ENCODE peak calls at places on chromosomes 4 and X, in seven cellular contexts. V is ovary, D is cardiac muscle cell, T is pancreas, M is sigmoid colon, S is stomach, K is uterus. W is an unnamed sample.
A peak's percentile ranks its signal among the peaks of the same experiment; 100 is the strongest.

GRCh38 chr4:122453384-122454000 is 3.0 kb downstream of the IL2 start:
- DNase-seq in V (no peak), M (no peak), S (no peak), D (no peak), T (no peak), K (no peak), W (no peak)

GRCh38 chr4:181261279-181261678 is 981.9 kb upstream of the TENM3 start:
- DNase-seq in D (no peak), K (no peak), M (no peak), S (no peak), T (no peak), V (no peak), W (no peak)

GRCh38 chrX:108001218-108001814 is 19.1 kb upstream of the TEX13B start:
- DNase-seq in S (no peak), V (no peak), D (peak; percentile 66), K (no peak), M (no peak), T (no peak), W (no peak)

GRCh38 chr4:112251044-112251632 is 19.6 kb downstream of the AP1AR start:
- DNase-seq in K (no peak), T (no peak), V (no peak), M (no peak), S (no peak), D (no peak), W (no peak)

GRCh38 chr4:3384771-3385701 is 56.7 kb upstream of the HGFAC start:
- DNase-seq in M (peak; percentile 75), T (no peak), K (no peak), V (no peak), D (no peak), S (no peak), W (peak; percentile 55)

GRCh38 chrX:19670854-19671620 is 155.7 kb upstream of the MAP3K15 start:
- DNase-seq in K (peak; percentile 38), S (no peak), D (peak; percentile 80), T (no peak), V (peak; percentile 20), M (peak; percentile 72), W (no peak)

GRCh38 chr4:5954056-5954760 is 61.3 kb upstream of the CRMP1 start:
- DNase-seq in V (no peak), S (no peak), M (peak; percentile 30), D (no peak), K (no peak), T (no peak), W (no peak)

GRCh38 chrX:30230395-30230794 is at the start of gene MAGEB3:
- DNase-seq in S (no peak), T (no peak), M (no peak), D (no peak), K (no peak), V (no peak), W (peak; percentile 13)

GRCh38 chrX:80237072-80237471 is 183.2 kb upstream of the TENT5D start:
- DNase-seq in T (no peak), V (no peak), S (no peak), D (no peak), K (no peak), M (no peak), W (no peak)

GRCh38 chr4:150679018-150679766 is 97.2 kb downstream of the MAB21L2 start:
- DNase-seq in S (no peak), K (no peak), T (no peak), M (no peak), V (no peak), D (no peak), W (no peak)

GRCh38 chr4:54976682-54977081 is 148.7 kb downstream of the KDR start:
- DNase-seq in D (no peak), M (no peak), S (no peak), T (no peak), K (no peak), V (no peak), W (no peak)

GRCh38 chrX:68693481-68694410 is 46.3 kb downstream of the STARD8 start:
- DNase-seq in D (peak; percentile 75), M (peak; percentile 90), V (peak; percentile 74), S (peak; percentile 56), K (peak; percentile 79), T (peak; percentile 78), W (peak; percentile 70)

GRCh38 chr4:911871-912490 is 20.1 kb downstream of the GAK start:
- DNase-seq in S (no peak), M (peak; percentile 57), V (no peak), D (no peak), K (no peak), T (peak; percentile 39), W (no peak)

GRCh38 chr4:182822554-182822953 is 94.6 kb downstream of the DCTD start:
- DNase-seq in K (no peak), S (no peak), M (no peak), V (no peak), D (no peak), T (no peak), W (no peak)

GRCh38 chr4:182825003-182825402 is 92.2 kb downstream of the DCTD start:
- DNase-seq in M (no peak), D (no peak), V (no peak), K (no peak), T (peak; percentile 25), S (no peak), W (no peak)

GRCh38 chr4:182825786-182826185 is 91.4 kb downstream of the DCTD start:
- DNase-seq in T (peak; percentile 44), K (no peak), D (no peak), V (no peak), S (no peak), M (no peak), W (no peak)

GRCh38 chr4:182826391-182826790 is 90.8 kb downstream of the DCTD start:
- DNase-seq in K (no peak), D (no peak), T (peak; percentile 47), V (no peak), S (no peak), M (no peak), W (no peak)

GRCh38 chr4:182823576-182823975 is 93.6 kb downstream of the DCTD start:
- DNase-seq in D (no peak), T (no peak), K (no peak), V (no peak), S (no peak), M (no peak), W (no peak)
- H3K4me1 ChIP-seq in D (peaks cover 4% of the 10 kb centered on the region), T (no peaks in the 10 kb centered on the region), K (no peaks in the 10 kb centered on the region), V (no peaks in the 10 kb centered on the region), S (no peaks in the 10 kb centered on the region), M (no peaks in the 10 kb centered on the region), W (no peaks in the 10 kb centered on the region)

DNA sequence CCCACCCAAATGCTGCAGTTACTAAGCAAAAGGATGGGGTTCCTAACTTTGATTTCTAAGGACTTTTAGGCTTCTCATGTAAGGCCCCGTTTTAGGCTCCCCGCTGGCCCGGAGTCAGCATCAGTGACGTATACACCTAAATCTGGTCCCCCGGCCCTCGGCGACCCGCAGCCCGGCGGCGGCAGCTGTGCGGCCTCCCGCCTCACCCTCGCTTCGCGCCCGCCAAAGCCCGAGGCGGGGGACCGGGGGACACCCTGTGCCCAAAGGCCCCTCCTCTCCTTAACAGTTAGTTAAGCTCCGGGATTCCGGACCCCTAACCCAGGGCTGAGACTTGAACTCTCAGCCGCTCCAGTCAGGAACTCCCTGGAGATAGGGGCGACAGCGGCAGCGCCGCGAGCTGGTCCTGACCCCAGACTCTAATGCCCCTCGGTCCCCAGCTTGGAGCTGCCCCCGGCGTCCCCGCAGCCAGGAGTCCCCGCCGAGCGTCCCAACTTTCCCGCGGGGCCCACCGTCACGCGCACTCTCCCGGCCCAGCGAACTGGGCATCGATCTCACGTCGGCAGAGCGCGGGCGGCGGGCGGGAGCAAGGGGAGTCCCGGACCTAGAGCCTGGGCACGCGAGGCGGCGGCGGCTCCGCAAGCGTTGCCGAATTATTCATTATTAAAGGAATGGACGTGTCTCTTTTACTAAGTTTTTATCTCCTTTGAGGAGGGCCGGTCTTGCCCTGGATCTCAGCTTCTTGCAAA is 1.5 kb upstream of the NR3C2 start:
- DNase-seq in K (peak; percentile 49), D (no peak), M (peak; percentile 83), T (peak; percentile 83), V (peak; percentile 57), S (peak; percentile 44), W (no peak)
- TF ChIP-seq CTCF in K (no peak), D (no peak), M (no peak), T (no peak), V (no peak), S (no peak), W (no peak)

GRCh38 chrX:14802943-14803710 is 69.7 kb downstream of the FANCB start:
- DNase-seq in S (no peak), V (no peak), M (no peak), D (peak; percentile 35), T (no peak), K (no peak), W (no peak)

GRCh38 chrX:14801136-14801535 is 71.7 kb downstream of the FANCB start:
- DNase-seq in M (no peak), V (no peak), T (no peak), S (no peak), D (no peak), K (no peak), W (no peak)

GRCh38 chrX:14798805-14799397 is 74.0 kb downstream of the FANCB start:
- DNase-seq in M (no peak), T (no peak), V (no peak), K (no peak), S (no peak), D (no peak), W (no peak)
- H3K27me3 ChIP-seq in M (no peaks in the 10 kb centered on the region), T (no peaks in the 10 kb centered on the region), V (no peaks in the 10 kb centered on the region), K (no peaks in the 10 kb centered on the region), S (no peaks in the 10 kb centered on the region), D (no peaks in the 10 kb centered on the region), W (peaks cover 2% of the 10 kb centered on the region)

DNA sequence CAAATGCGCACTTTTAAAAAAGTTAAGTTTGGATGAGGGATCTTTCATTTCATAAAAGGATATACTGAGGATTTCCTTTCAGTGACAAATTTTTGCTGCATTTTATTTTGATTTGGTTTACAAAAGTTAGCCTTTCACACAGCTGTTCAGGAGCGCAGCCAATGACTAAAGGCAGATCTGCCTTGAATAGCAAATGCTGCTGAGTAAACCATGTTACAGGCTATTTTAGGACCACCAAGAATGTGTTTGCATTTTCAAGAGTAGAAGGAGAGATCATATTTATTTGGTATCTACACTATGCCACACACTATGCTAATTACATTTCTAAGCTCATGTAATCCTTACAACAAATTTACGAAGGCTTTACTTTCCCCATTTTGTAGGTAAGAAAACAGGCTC is 92.1 kb downstream of the MAMLD1 start:
- DNase-seq in T (no peak), V (no peak), S (no peak), K (no peak), D (no peak), M (no peak), W (no peak)
- H3K4me1 ChIP-seq in T (no peaks in the 10 kb centered on the region), V (peaks cover 3% of the 10 kb centered on the region), S (no peaks in the 10 kb centered on the region), K (no peaks in the 10 kb centered on the region), D (no peaks in the 10 kb centered on the region), M (no peaks in the 10 kb centered on the region), W (peaks cover 3% of the 10 kb centered on the region)

GRCh38 chrX:48631376-48632090 is 34.2 kb downstream of the WDR13 start:
- DNase-seq in D (peak; percentile 93), S (peak; percentile 75), T (peak; percentile 54), V (peak; percentile 82), M (peak; percentile 85), K (peak; percentile 83), W (peak; percentile 86)
- TF ChIP-seq CTCF in D (peak; percentile 53), S (peak; percentile 24), T (no peak), V (peak; percentile 48), M (peak; percentile 39), K (peak; percentile 52), W (peak; percentile 37)

DNA sequence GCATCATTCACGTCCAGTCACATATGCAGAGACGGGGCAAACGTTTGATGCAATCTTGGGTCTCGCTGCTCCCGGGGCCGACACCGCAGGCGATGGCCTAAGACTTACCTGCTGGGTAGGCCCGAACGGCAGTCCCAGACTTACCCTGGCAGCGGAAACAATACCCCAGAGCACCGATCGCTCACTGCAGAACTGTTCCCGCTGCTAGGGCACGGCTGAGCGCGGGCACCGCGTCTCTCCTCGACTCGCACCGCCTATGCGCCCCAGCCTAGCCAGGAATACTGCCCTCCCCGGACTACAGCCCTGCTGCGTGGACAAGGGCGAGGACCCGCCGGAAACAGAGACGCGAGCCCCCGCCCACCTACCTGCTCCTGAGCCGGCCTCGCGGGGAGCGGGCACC is 86.2 kb downstream of the HPRT1 start:
- DNase-seq in S (no peak), K (no peak), D (peak; percentile 21), V (no peak), M (no peak), T (no peak), W (no peak)
- H3K27me3 ChIP-seq in S (peaks cover 9% of the 10 kb centered on the region), K (peaks cover 42% of the 10 kb centered on the region), D (peaks cover 53% of the 10 kb centered on the region), V (no peaks in the 10 kb centered on the region), M (peaks cover 66% of the 10 kb centered on the region), T (no peaks in the 10 kb centered on the region), W (peaks cover 13% of the 10 kb centered on the region)

W was measured in lung.